ENCODE peak calls at places on chromosomes 4 and X, in nine cellular contexts. K, L, D, U, Y, N, O, H and C are unnamed samples. For H3K4me1, the result is how much of the 10 kb centered on the place peaks cover.

GRCh38 chrX:136616987-136617685 is 30.8 kb upstream of the CD40LG start:
- DNase-seq in U (no peak), K (no peak), D (no peak), Y (no peak), H (no peak), L (no peak), O (no peak), N (no peak), C (no peak)

GRCh38 chr4:82076809-82077208 is 297.0 kb downstream of the HNRNPD start:
- DNase-seq in Y (no peak), L (no peak), D (no peak), U (no peak), N (no peak), O (no peak), H (no peak), K (no peak), C (no peak)

GRCh38 chr4:177375372-177375771 is 65.7 kb downstream of the NEIL3 start:
- DNase-seq in K (no peak), O (no peak), L (no peak), D (no peak), U (no peak), Y (no peak), H (no peak), N (no peak), C (no peak)

GRCh38 chrX:39753296-39753996 is 344.3 kb downstream of the BCOR start:
- DNase-seq in D (no peak), H (no peak), N (no peak), Y (no peak), L (no peak), K (no peak), U (peak), O (no peak), C (no peak)

GRCh38 chrX:34058005-34058404 is 74.1 kb downstream of the FAM47A start:
- DNase-seq in H (no peak), L (no peak), N (no peak), O (no peak), Y (no peak), K (no peak), U (no peak), D (no peak), C (no peak)

GRCh38 chr4:169664615-169665014 is 44.2 kb downstream of the CLCN3 start:
- DNase-seq in U (no peak), H (no peak), D (no peak), L (no peak), N (no peak), Y (no peak), K (no peak), O (no peak), C (no peak)

GRCh38 chr4:123096038-123096437 is 173.6 kb upstream of the NUDT6 start:
- DNase-seq in O (no peak), D (no peak), N (no peak), U (peak), H (no peak), Y (no peak), L (no peak), K (no peak), C (no peak)

GRCh38 chr4:113582737-113583136 is 178.8 kb downstream of the CAMK2D start:
- DNase-seq in K (peak), L (no peak), O (no peak), D (no peak), N (no peak), U (no peak), H (no peak), Y (no peak), C (no peak)

GRCh38 chr4:2673157-2673556 is 83.0 kb downstream of the TNIP2 start:
- DNase-seq in D (no peak), K (no peak), N (no peak), L (no peak), U (peak), Y (no peak), O (no peak), H (no peak), C (no peak)

GRCh38 chr4:35342833-35343232 is 901.5 kb downstream of the ARAP2 start:
- DNase-seq in H (no peak), K (no peak), L (no peak), O (no peak), Y (no peak), D (no peak), N (no peak), U (no peak), C (no peak)

GRCh38 chr4:2796261-2797187 is 3.6 kb downstream of the SH3BP2 start:
- DNase-seq in Y (peak), K (peak), H (no peak), N (peak), L (no peak), U (peak), D (peak), O (peak), C (no peak)

GRCh38 chr4:52868138-52868537 is 6.0 kb downstream of the RASL11B start:
- DNase-seq in U (no peak), H (no peak), D (peak), O (no peak), N (no peak), L (no peak), Y (peak), K (peak), C (no peak)

DNA sequence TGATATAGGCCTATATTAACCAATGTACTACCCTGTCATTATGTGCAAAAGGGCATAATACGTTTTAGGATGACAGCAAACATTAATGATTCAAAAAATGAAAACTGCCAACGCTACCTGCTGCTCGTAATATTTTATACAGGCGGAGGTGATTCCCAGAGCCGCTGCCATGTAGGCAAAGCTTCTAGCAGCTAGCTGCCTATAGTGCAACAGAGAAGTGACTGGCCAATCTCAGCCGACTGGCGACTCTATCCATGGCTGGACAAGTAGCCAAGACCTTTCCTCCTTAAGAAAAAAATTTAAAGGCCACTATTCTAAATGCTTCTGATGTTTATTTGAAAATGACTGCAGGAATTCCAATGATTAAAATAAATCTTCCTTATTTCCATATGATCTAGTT is 1.9 kb downstream of the PPARGC1A start:
- DNase-seq in H (peak), D (no peak), U (no peak), N (no peak), Y (no peak), O (no peak), K (no peak), L (no peak), C (no peak)
- H3K4me3 ChIP-seq in H (peak), D (peak), U (no peak), N (no peak), Y (peak), O (peak), K (peak), L (peak), C (peak)

DNA sequence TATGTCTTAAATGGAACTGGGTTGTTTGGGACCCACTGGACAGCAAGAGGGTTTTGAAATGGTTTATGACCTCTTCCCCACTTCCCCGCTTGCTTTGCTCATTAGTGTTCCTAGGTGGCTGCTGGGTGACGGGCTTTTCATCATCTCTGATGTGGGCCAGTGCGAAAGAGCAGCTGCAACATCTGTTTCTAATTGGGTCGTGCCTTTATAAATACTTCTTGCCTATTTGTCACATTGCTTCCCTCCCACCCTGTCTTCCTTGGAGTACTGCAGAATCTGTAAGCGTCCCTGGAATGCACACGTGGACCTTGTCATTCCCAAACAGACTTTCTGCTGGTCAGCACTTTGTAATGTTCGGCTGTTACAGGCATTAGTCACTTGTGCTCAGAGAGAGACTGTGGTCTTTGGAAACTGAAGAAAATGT is 35.2 kb downstream of the SEPTIN11 start:
- DNase-seq in Y (peak), H (peak), O (peak), N (peak), K (peak), U (no peak), D (peak), L (peak), C (no peak)
- H3K4me1 ChIP-seq in Y (under half), H (under half), O (half or more), N (under half), K (under half), U (under half), D (under half), L (half or more), C (half or more)

GRCh38 chr4:6574747-6575502 is at the start of gene MAN2B2:
- DNase-seq in N (peak), L (peak), U (peak), H (peak), D (peak), O (peak), K (peak), Y (peak), C (no peak)
- TF ChIP-seq POLR2A in N (peak), L (no peak), U (peak), H (no peak), D (peak), O (peak), K (no peak), Y (peak), C (no peak)

DNA sequence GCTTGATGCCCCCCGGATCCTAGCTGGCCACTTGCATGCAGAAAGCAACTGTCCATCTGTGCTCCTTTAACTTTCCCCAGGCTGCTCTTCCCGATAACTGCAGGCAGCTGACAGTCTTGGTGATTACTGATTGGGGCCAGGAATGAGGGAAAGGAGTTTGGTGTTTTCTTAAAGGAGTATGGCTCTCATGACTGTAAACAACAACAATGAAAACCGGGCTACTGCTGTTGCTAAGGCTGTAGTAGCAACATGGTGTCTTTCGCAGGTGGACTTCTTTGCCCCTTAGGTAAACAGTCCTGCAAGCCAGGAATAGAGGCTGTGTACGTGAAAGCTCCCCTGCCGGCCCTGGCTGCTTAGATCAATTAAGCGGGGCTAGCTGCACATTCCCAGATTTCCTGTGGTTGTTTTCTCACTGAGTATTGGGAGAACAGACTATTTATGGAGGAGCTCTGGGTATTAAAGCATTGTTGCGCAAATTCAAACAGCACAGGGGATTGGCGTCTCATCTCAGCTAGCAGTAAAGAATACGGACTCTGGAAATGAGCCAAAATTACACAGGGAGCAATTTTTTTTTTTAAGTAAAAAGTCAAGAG is 61.5 kb upstream of the NAP1L5 start:
- DNase-seq in O (no peak), U (no peak), D (no peak), Y (no peak), H (no peak), K (no peak), L (no peak), N (no peak), C (no peak)
- H3K4me3 ChIP-seq in O (no peak), U (no peak), D (no peak), Y (no peak), H (peak), K (peak), L (no peak), N (no peak), C (peak)

DNA sequence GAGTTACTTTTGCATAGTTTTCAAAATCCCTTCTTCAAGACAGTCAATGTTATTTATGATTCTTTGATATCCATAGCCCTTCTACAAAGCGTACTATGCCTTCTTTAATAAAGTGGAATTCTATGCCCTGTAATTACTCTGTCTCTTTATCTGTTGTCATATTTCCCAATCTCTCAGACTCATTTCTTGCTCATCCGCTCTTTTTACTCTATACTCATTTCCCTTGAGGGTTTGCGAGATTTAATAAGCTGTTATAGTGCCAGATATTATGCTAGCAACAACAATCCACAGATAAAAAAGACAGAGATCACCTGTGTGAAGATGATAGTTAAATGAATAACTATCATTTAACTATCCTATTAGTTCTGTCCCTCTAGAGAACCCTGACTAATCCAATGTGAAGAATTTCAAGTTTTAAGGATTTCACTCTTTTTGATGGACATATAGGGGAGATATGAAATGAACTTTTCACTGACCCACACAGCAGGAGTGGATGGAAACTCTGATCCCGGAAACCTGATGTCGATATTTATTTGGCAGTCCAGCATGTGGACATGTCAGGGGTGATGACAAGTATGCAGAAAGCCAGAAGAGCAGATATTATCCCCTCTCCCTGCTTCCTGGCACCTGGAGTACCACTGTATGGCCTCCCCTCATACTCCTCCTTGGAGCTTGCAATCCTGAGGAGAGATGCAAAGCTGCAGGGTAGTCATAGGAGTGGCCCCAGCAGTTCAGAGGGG is 49.7 kb downstream of the TMEM156 start:
- DNase-seq in L (no peak), O (no peak), K (no peak), U (no peak), N (no peak), H (no peak), D (no peak), Y (no peak), C (no peak)
- H3K4me1 ChIP-seq in L (under half), O (under half), K (under half), U (under half), N (under half), H (under half), D (under half), Y (under half), C (under half)

GRCh38 chr4:94548571-94548970 is 96.8 kb downstream of the PDLIM5 start:
- DNase-seq in K (peak), D (no peak), O (no peak), Y (no peak), H (no peak), U (peak), N (no peak), L (no peak), C (no peak)

GRCh38 chr4:94540476-94540875 is 88.7 kb downstream of the PDLIM5 start:
- DNase-seq in K (no peak), H (no peak), U (no peak), N (no peak), L (no peak), D (no peak), Y (no peak), O (no peak), C (no peak)

GRCh38 chr4:94544811-94545210 is 93.1 kb downstream of the PDLIM5 start:
- DNase-seq in O (no peak), N (no peak), U (no peak), H (no peak), K (no peak), Y (no peak), D (no peak), L (no peak), C (no peak)

GRCh38 chr4:94546949-94547348 is 95.2 kb downstream of the PDLIM5 start:
- DNase-seq in U (no peak), N (no peak), L (no peak), K (no peak), H (no peak), O (no peak), Y (no peak), D (no peak), C (no peak)

DNA sequence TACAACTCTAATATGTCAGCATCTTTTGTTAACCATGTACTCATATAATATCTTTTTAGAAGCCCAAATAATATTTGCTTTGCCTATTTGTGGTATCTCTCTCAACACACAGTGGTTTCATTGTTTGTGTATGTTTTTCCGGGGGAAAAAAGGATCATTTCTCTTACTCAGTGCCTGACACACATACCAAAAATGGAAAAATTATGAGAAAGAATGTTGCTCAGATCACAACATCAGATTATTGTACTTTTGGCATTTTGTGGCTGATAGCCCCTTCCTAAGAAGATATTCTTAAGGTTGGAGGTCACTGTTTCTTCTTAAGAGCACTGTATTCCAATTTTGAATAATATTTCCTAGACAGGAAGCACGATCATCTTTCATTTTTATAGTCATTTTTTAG is 93.6 kb downstream of the PDLIM5 start:
- DNase-seq in K (no peak), N (no peak), O (no peak), H (no peak), D (no peak), U (peak), Y (no peak), L (no peak), C (no peak)
- TF ChIP-seq POLR2A in K (no peak), N (no peak), O (no peak), H (no peak), D (no peak), U (no peak), Y (no peak), L (no peak), C (no peak)

DNA sequence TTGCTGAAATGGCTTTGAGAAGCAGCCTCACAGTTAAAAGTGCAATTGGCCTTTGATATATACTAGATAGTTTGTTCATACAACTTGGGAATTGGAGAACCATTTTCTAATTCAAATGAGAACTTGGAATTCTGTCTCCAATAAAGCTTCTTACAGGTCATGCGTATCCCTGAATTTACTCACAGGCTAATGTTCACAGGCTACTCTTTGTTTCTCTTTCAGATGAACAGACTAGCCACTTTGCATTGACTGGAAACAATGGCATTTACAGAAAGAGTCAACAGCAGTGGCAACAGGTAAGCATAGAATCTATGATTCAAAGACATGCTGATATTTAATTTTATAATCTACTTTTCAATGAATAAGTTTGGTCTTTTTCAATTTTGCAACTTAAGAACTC is 13.5 kb downstream of the AFF1 start:
- DNase-seq in Y (no peak), D (no peak), K (no peak), H (no peak), L (no peak), N (no peak), U (no peak), O (no peak), C (no peak)
- H3K4me3 ChIP-seq in Y (no peak), D (no peak), K (no peak), H (no peak), L (no peak), N (no peak), U (no peak), O (no peak), C (no peak)

DNA sequence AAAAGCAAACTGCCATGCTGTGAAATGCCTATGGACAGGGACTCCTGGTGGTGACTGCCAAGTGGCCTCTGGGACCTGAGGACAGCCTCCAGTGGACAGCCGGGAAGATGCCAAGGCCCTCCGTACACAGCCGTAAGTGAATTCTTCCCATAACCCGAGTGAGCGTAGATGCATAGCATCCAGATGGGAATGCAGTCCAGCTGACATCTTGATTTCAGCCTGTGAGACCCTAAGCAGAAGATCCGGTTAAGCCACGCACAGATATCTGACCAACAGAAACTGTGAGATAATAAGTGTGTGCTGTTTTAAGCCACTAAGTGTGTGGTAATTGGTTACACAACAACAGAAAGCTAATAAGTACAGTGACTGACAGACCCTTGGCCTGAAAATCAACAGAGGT is 55.9 kb downstream of the TMEM156 start:
- DNase-seq in D (no peak), N (no peak), U (no peak), O (no peak), L (no peak), H (no peak), Y (no peak), K (no peak), C (no peak)
- H3K4me1 ChIP-seq in D (under half), N (under half), U (under half), O (under half), L (under half), H (under half), Y (under half), K (under half), C (under half)

GRCh38 chrX:10014462-10015373 is 47.6 kb downstream of the CLDN34 start:
- DNase-seq in K (peak), U (peak), L (peak), Y (peak), D (peak), H (peak), N (peak), O (peak), C (no peak)
- TF ChIP-seq POLR2A in K (no peak), U (peak), L (no peak), Y (peak), D (peak), H (peak), N (peak), O (no peak), C (peak)

GRCh38 chr4:119725688-119726330 is 97.2 kb upstream of the PDE5A start:
- DNase-seq in N (peak), U (no peak), L (no peak), Y (peak), H (no peak), O (no peak), K (no peak), D (no peak), C (no peak)
- H3K4me3 ChIP-seq in N (no peak), U (no peak), L (no peak), Y (no peak), H (no peak), O (no peak), K (no peak), D (no peak), C (no peak)